ENCODE peak calls at places on chromosomes 16 and 17, in five cellular contexts. One of them, this sample, is unnamed.

GRCh38 chr17:50956750-50957523 is 90.8 kb upstream of the TOB1 start:
- DNase-seq in mesenchymal stem cell: peak
- DNase-seq in neuronal stem cell: no peak
- DNase-seq in IMR-90: peak
- DNase-seq in H9: peak
- DNase-seq in this sample: peak

GRCh38 chr17:21539146-21539545 is 153.2 kb upstream of the KCNJ18 start:
- DNase-seq in IMR-90: peak
- DNase-seq in H9: no peak
- DNase-seq in mesenchymal stem cell: no peak
- DNase-seq in neuronal stem cell: no peak
- DNase-seq in this sample: no peak

GRCh38 chr16:50538411-50539052 is 9.7 kb upstream of the NKD1 start:
- DNase-seq in H9: peak
- DNase-seq in neuronal stem cell: no peak
- DNase-seq in mesenchymal stem cell: no peak
- DNase-seq in IMR-90: no peak
- DNase-seq in this sample: peak

GRCh38 chr17:79800325-79801155 is 3.7 kb upstream of the CBX8 start:
- DNase-seq in H9: peak
- DNase-seq in mesenchymal stem cell: peak
- DNase-seq in neuronal stem cell: no peak
- DNase-seq in IMR-90: peak
- DNase-seq in this sample: peak

GRCh38 chr17:54807331-54807730 is 93.3 kb upstream of the TOM1L1 start:
- DNase-seq in IMR-90: no peak
- DNase-seq in neuronal stem cell: no peak
- DNase-seq in mesenchymal stem cell: no peak
- DNase-seq in H9: no peak
- DNase-seq in this sample: no peak

GRCh38 chr17:17994271-17994670 is 21.6 kb downstream of the DRC3 start:
- DNase-seq in IMR-90: no peak
- DNase-seq in H9: peak
- DNase-seq in neuronal stem cell: no peak
- DNase-seq in mesenchymal stem cell: peak
- DNase-seq in this sample: peak

GRCh38 chr17:17792551-17793377 is 44.0 kb downstream of the SREBF1 start:
- DNase-seq in H9: peak
- DNase-seq in IMR-90: peak
- DNase-seq in mesenchymal stem cell: peak
- DNase-seq in neuronal stem cell: no peak
- DNase-seq in this sample: peak

GRCh38 chr17:16286947-16287562 is 66.2 kb downstream of the CENPV start:
- DNase-seq in neuronal stem cell: no peak
- DNase-seq in H9: peak
- DNase-seq in mesenchymal stem cell: no peak
- DNase-seq in IMR-90: no peak
- DNase-seq in this sample: no peak

GRCh38 chr17:3032258-3033247 is 30.9 kb downstream of the OR1D5 start:
- DNase-seq in mesenchymal stem cell: no peak
- DNase-seq in H9: peak
- DNase-seq in neuronal stem cell: no peak
- DNase-seq in IMR-90: no peak
- DNase-seq in this sample: no peak

GRCh38 chr16:1613728-1614225 is 1.6 kb downstream of the CRAMP1 start:
- DNase-seq in neuronal stem cell: peak
- DNase-seq in mesenchymal stem cell: peak
- DNase-seq in IMR-90: no peak
- DNase-seq in H9: no peak
- DNase-seq in this sample: peak

GRCh38 chr16:1108299-1109252 is 12.5 kb upstream of the C1QTNF8 start:
- DNase-seq in IMR-90: peak
- DNase-seq in neuronal stem cell: no peak
- DNase-seq in mesenchymal stem cell: no peak
- DNase-seq in H9: no peak
- DNase-seq in this sample: no peak

GRCh38 chr17:63540581-63540980 is 9.7 kb upstream of the DCAF7 start:
- DNase-seq in mesenchymal stem cell: no peak
- DNase-seq in neuronal stem cell: no peak
- DNase-seq in IMR-90: no peak
- DNase-seq in H9: no peak
- DNase-seq in this sample: no peak

GRCh38 chr16:84916156-84916555 is 95.2 kb downstream of the ZDHHC7 start:
- DNase-seq in H9: no peak
- DNase-seq in neuronal stem cell: no peak
- DNase-seq in mesenchymal stem cell: no peak
- DNase-seq in IMR-90: no peak
- DNase-seq in this sample: no peak

GRCh38 chr17:57955183-57955952 is at the start of gene CUEDC1:
- DNase-seq in mesenchymal stem cell: peak
- DNase-seq in H9: peak
- DNase-seq in IMR-90: peak
- DNase-seq in neuronal stem cell: peak
- DNase-seq in this sample: peak

GRCh38 chr16:57805176-57805575 is 2.9 kb upstream of the KIFC3 start:
- DNase-seq in H9: no peak
- DNase-seq in mesenchymal stem cell: no peak
- DNase-seq in IMR-90: no peak
- DNase-seq in neuronal stem cell: no peak
- DNase-seq in this sample: no peak

GRCh38 chr17:83068641-83069570 is 10.5 kb upstream of the METRNL start:
- DNase-seq in mesenchymal stem cell: no peak
- DNase-seq in IMR-90: no peak
- DNase-seq in neuronal stem cell: no peak
- DNase-seq in H9: no peak
- DNase-seq in this sample: no peak

GRCh38 chr17:76382305-76382802 is 2.1 kb upstream of the SPHK1 start:
- DNase-seq in H9: peak
- DNase-seq in IMR-90: peak
- DNase-seq in neuronal stem cell: peak
- DNase-seq in mesenchymal stem cell: no peak
- DNase-seq in this sample: peak

GRCh38 chr17:39365872-39366271 is 35.6 kb downstream of the FBXL20 start:
- DNase-seq in neuronal stem cell: no peak
- DNase-seq in mesenchymal stem cell: no peak
- DNase-seq in IMR-90: no peak
- DNase-seq in H9: no peak
- DNase-seq in this sample: no peak

GRCh38 chr16:11546522-11547485 is 39.9 kb downstream of the LITAF start:
- DNase-seq in IMR-90: peak
- DNase-seq in mesenchymal stem cell: peak
- DNase-seq in H9: no peak
- DNase-seq in neuronal stem cell: no peak
- DNase-seq in this sample: no peak

GRCh38 chr16:28139530-28139929 is 72.2 kb downstream of the XPO6 start:
- DNase-seq in IMR-90: no peak
- DNase-seq in mesenchymal stem cell: no peak
- DNase-seq in neuronal stem cell: no peak
- DNase-seq in H9: no peak
- DNase-seq in this sample: no peak

GRCh38 chr17:39737761-39738567 is at the start of gene GRB7:
- DNase-seq in H9: peak
- DNase-seq in neuronal stem cell: no peak
- DNase-seq in mesenchymal stem cell: no peak
- DNase-seq in IMR-90: no peak
- DNase-seq in this sample: peak

GRCh38 chr17:30376621-30377452 is 1.9 kb upstream of the CPD start:
- DNase-seq in H9: no peak
- DNase-seq in mesenchymal stem cell: peak
- DNase-seq in neuronal stem cell: no peak
- DNase-seq in IMR-90: peak
- DNase-seq in this sample: peak

GRCh38 chr17:81712468-81713003 is 452 bp downstream of the SLC25A10 start:
- DNase-seq in neuronal stem cell: no peak
- DNase-seq in IMR-90: no peak
- DNase-seq in H9: no peak
- DNase-seq in mesenchymal stem cell: peak
- DNase-seq in this sample: peak
- H2BK120ac ChIP-seq in neuronal stem cell: no peak
- H2BK120ac ChIP-seq in IMR-90: no peak
- H2BK120ac ChIP-seq in H9: no peak
- H2BK120ac ChIP-seq in mesenchymal stem cell: no peak
- H2BK120ac ChIP-seq in this sample: no peak

GRCh38 chr17:77474292-77474988 is 333.7 kb downstream of the SEC14L1 start:
- DNase-seq in mesenchymal stem cell: no peak
- DNase-seq in IMR-90: peak
- DNase-seq in neuronal stem cell: no peak
- DNase-seq in H9: no peak
- DNase-seq in this sample: peak

GRCh38 chr17:77472837-77473214 is 332.1 kb downstream of the SEC14L1 start:
- DNase-seq in neuronal stem cell: no peak
- DNase-seq in mesenchymal stem cell: peak
- DNase-seq in IMR-90: no peak
- DNase-seq in H9: no peak
- DNase-seq in this sample: no peak

GRCh38 chr17:77471984-77472836 is 331.4 kb downstream of the SEC14L1 start:
- DNase-seq in mesenchymal stem cell: peak
- DNase-seq in IMR-90: peak
- DNase-seq in H9: peak
- DNase-seq in neuronal stem cell: no peak
- DNase-seq in this sample: peak

GRCh38 chr17:77475012-77475976 is 334.5 kb downstream of the SEC14L1 start:
- DNase-seq in mesenchymal stem cell: peak
- DNase-seq in neuronal stem cell: no peak
- DNase-seq in IMR-90: peak
- DNase-seq in H9: no peak
- DNase-seq in this sample: no peak

DNA sequence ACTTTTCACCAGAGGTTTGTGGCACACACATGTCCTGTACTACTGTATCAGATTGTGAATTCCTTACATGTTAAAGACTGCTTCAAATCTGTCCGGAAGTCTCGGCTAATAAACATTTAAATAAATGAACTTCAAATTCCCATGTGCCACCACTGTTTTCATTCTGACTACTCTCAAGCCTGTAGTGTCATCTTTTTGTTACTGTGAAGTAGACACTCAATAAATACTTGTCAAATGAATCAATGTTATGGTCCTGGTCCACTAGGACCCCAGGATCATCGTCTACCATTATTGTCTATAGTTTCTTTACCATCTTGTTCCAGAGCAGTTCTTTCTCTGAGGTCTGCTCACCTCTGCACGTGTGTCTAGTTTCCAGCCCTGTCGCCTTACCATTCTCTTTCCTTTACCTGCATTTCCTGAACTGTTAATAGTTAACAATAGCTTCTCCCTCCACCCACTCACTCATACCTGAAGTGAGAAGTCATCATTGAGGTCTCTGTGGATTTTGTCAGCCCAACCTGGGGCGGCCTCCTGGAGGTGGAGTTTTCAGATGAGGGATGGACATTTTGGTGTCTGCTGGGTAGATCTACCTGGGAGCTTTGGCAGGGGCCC is 333.0 kb downstream of the SEC14L1 start:
- DNase-seq in IMR-90: no peak
- DNase-seq in H9: no peak
- DNase-seq in mesenchymal stem cell: no peak
- DNase-seq in neuronal stem cell: no peak
- DNase-seq in this sample: peak
- H3K4me2 ChIP-seq in IMR-90: no peak
- H3K4me2 ChIP-seq in H9: no peak
- H3K4me2 ChIP-seq in mesenchymal stem cell: no peak
- H3K4me2 ChIP-seq in neuronal stem cell: no peak
- H3K4me2 ChIP-seq in this sample: no peak

GRCh38 chr16:89243664-89244063 is 26.2 kb downstream of the ZNF778 start:
- DNase-seq in neuronal stem cell: no peak
- DNase-seq in mesenchymal stem cell: no peak
- DNase-seq in IMR-90: no peak
- DNase-seq in H9: no peak
- DNase-seq in this sample: no peak

GRCh38 chr16:89244754-89245153 is 27.3 kb downstream of the ZNF778 start:
- DNase-seq in H9: no peak
- DNase-seq in IMR-90: no peak
- DNase-seq in mesenchymal stem cell: no peak
- DNase-seq in neuronal stem cell: no peak
- DNase-seq in this sample: no peak

GRCh38 chr16:89242795-89243200 is 25.3 kb downstream of the ZNF778 start:
- DNase-seq in neuronal stem cell: no peak
- DNase-seq in H9: peak
- DNase-seq in mesenchymal stem cell: no peak
- DNase-seq in IMR-90: no peak
- DNase-seq in this sample: no peak

GRCh38 chr16:89237733-89238132 is 20.2 kb downstream of the ZNF778 start:
- DNase-seq in neuronal stem cell: no peak
- DNase-seq in mesenchymal stem cell: peak
- DNase-seq in IMR-90: no peak
- DNase-seq in H9: no peak
- DNase-seq in this sample: no peak

GRCh38 chr16:89241187-89242003 is 23.9 kb downstream of the ZNF778 start:
- DNase-seq in H9: peak
- DNase-seq in IMR-90: peak
- DNase-seq in neuronal stem cell: peak
- DNase-seq in mesenchymal stem cell: peak
- DNase-seq in this sample: peak
- H2BK120ac ChIP-seq in H9: no peak
- H2BK120ac ChIP-seq in IMR-90: peak
- H2BK120ac ChIP-seq in neuronal stem cell: peak
- H2BK120ac ChIP-seq in mesenchymal stem cell: peak
- H2BK120ac ChIP-seq in this sample: no peak

GRCh38 chr16:3030872-3031212 is 5.9 kb downstream of the BICDL2 start:
- DNase-seq in neuronal stem cell: no peak
- DNase-seq in IMR-90: no peak
- DNase-seq in H9: no peak
- DNase-seq in mesenchymal stem cell: no peak
- DNase-seq in this sample: no peak
- H3K4me2 ChIP-seq in neuronal stem cell: no peak
- H3K4me2 ChIP-seq in IMR-90: no peak
- H3K4me2 ChIP-seq in H9: no peak
- H3K4me2 ChIP-seq in mesenchymal stem cell: no peak
- H3K4me2 ChIP-seq in this sample: no peak